ENCODE peak calls at places on chromosomes 5 and 9, in four cellular contexts. Z, D, B and G are unnamed samples.

GRCh38 chr9:69140123-69140741 is 33.8 kb upstream of the TJP2 start:
- DNase-seq in B (no peak), Z (no peak), D (no peak), G (no peak)

GRCh38 chr5:127840809-127841208 is 137.6 kb downstream of the CCDC192 start:
- DNase-seq in B (no peak), D (no peak), Z (no peak), G (no peak)

GRCh38 chr5:135457424-135458071 is 5.4 kb upstream of the TIFAB start:
- DNase-seq in D (no peak), Z (peak), B (no peak), G (peak)

GRCh38 chr9:70079364-70080103 is 35.9 kb downstream of the MAMDC2 start:
- DNase-seq in B (no peak), Z (no peak), D (no peak), G (no peak)

GRCh38 chr5:128498844-128499455 is 39.1 kb downstream of the FBN2 start:
- DNase-seq in Z (no peak), D (no peak), B (peak), G (no peak)

GRCh38 chr9:123069010-123069481 is 35.6 kb downstream of the GPR21 start:
- DNase-seq in Z (no peak), B (no peak), D (no peak), G (no peak)

GRCh38 chr9:110443146-110443877 is 105.6 kb upstream of the TXNDC8 start:
- DNase-seq in B (no peak), D (no peak), Z (no peak), G (no peak)

GRCh38 chr5:133664422-133664821 is 52.1 kb upstream of the FSTL4 start:
- DNase-seq in Z (no peak), B (peak), D (no peak), G (no peak)

GRCh38 chr5:173575985-173576384 is 40.5 kb downstream of the BOD1 start:
- DNase-seq in B (no peak), D (no peak), Z (no peak), G (no peak)

GRCh38 chr9:72173080-72173479 is 23.8 kb downstream of the GDA start:
- DNase-seq in D (no peak), B (no peak), Z (no peak), G (no peak)

GRCh38 chr9:99419099-99419498 is 197.0 kb downstream of the SEC61B start:
- DNase-seq in Z (no peak), D (no peak), B (no peak), G (no peak)

GRCh38 chr5:86665984-86666760 is 48.4 kb downstream of the COX7C start:
- DNase-seq in Z (peak), D (no peak), B (no peak), G (no peak)

GRCh38 chr5:120457839-120458507 is 6.1 kb upstream of the PRR16 start:
- DNase-seq in Z (no peak), B (no peak), D (no peak), G (peak)

GRCh38 chr5:174725261-174725990 is 1.0 kb downstream of the MSX2 start:
- DNase-seq in B (no peak), Z (no peak), D (no peak), G (no peak)

GRCh38 chr5:168118042-168118668 is 173.3 kb upstream of the WWC1 start:
- DNase-seq in Z (no peak), B (no peak), D (no peak), G (peak)

GRCh38 chr5:168601972-168602371 is 22.8 kb upstream of the PANK3 start:
- DNase-seq in B (no peak), Z (no peak), D (no peak), G (no peak)

GRCh38 chr9:135010921-135011320 is 76.5 kb upstream of the OLFM1 start:
- DNase-seq in Z (no peak), D (no peak), B (no peak), G (no peak)

GRCh38 chr5:44332360-44332971 is 56.8 kb downstream of the FGF10 start:
- DNase-seq in D (no peak), Z (no peak), B (peak), G (no peak)

GRCh38 chr5:81802020-81802419 is 51.1 kb upstream of the SSBP2 start:
- DNase-seq in Z (no peak), D (no peak), B (no peak), G (no peak)

GRCh38 chr9:133075925-133076324 is 14.1 kb downstream of the CEL start:
- DNase-seq in B (peak), D (no peak), Z (no peak), G (no peak)

GRCh38 chr5:84286662-84287061 is 98.0 kb downstream of the EDIL3 start:
- DNase-seq in Z (no peak), B (no peak), D (no peak), G (no peak)

GRCh38 chr5:156920861-156921431 is 42.1 kb downstream of the TIMD4 start:
- DNase-seq in Z (no peak), D (no peak), B (no peak), G (no peak)

GRCh38 chr5:165209101-165209727 is 1703.8 kb downstream of the MAT2B start:
- DNase-seq in D (no peak), B (no peak), Z (no peak), G (no peak)

GRCh38 chr9:16618524-16618923 is 251.9 kb downstream of the BNC2 start:
- DNase-seq in Z (no peak), D (no peak), B (no peak), G (no peak)

GRCh38 chr5:38757451-38758245 is 88.2 kb upstream of the OSMR start:
- DNase-seq in Z (no peak), D (no peak), B (no peak), G (no peak)

GRCh38 chr5:52947851-52948250 is 41.3 kb upstream of the ITGA2 start:
- DNase-seq in Z (no peak), D (no peak), B (no peak), G (no peak)

GRCh38 chr9:36632892-36633291 is 60.2 kb downstream of the MELK start:
- DNase-seq in B (peak), D (no peak), Z (no peak), G (no peak)

GRCh38 chr9:90795879-90796317 is 5.7 kb upstream of the SYK start:
- DNase-seq in B (no peak), D (no peak), Z (no peak), G (no peak)

GRCh38 chr5:23352437-23352836 is 155.0 kb upstream of the PRDM9 start:
- DNase-seq in Z (no peak), B (no peak), D (no peak), G (no peak)

GRCh38 chr5:181136361-181136955 is 5.5 kb upstream of the OR2V1 start:
- DNase-seq in B (no peak), Z (no peak), D (no peak), G (no peak)

GRCh38 chr5:157502143-157502647 is 42.2 kb downstream of the NIPAL4 start:
- DNase-seq in Z (no peak), D (no peak), B (no peak), G (no peak)

GRCh38 chr5:28397502-28397941 is 1359.1 kb upstream of the CDH9 start:
- DNase-seq in Z (no peak), B (peak), D (no peak), G (no peak)

GRCh38 chr9:120659617-120660169 is 54.6 kb downstream of the MEGF9 start:
- DNase-seq in D (no peak), Z (no peak), B (no peak), G (no peak)

GRCh38 chr9:24245988-24246387 is 299.7 kb downstream of the IZUMO3 start:
- DNase-seq in B (no peak), D (no peak), Z (no peak), G (no peak)

GRCh38 chr5:149930060-149930753 is 14.4 kb downstream of the PDE6A start:
- DNase-seq in D (no peak), B (no peak), Z (no peak), G (no peak)

GRCh38 chr5:14806452-14806851 is 65.1 kb downstream of the ANKH start:
- DNase-seq in B (no peak), Z (no peak), D (no peak), G (no peak)

GRCh38 chr5:121976979-121977378 is 15.2 kb downstream of the SRFBP1 start:
- DNase-seq in Z (no peak), D (no peak), B (no peak), G (no peak)

GRCh38 chr9:81815781-81816180 is 112.4 kb upstream of the SPATA31D4 start:
- DNase-seq in D (no peak), Z (no peak), B (no peak), G (no peak)

GRCh38 chr5:464446-464842 is 21.5 kb downstream of the EXOC3 start:
- DNase-seq in B (no peak), Z (no peak), D (no peak), G (no peak)